ENCODE peak calls at places on chromosome 4, in four cellular contexts. G, M, Q and K are unnamed samples.

GRCh38 chr4:77052352-77052751 is 23.4 kb downstream of the CCNI start:
- DNase-seq in G (no peak), M (peak), Q (no peak), K (peak)

GRCh38 chr4:159383569-159383934 is 280.7 kb downstream of the RAPGEF2 start:
- DNase-seq in G (no peak), M (no peak), Q (no peak), K (no peak)

GRCh38 chr4:174631901-174632758 is 109.8 kb upstream of the HPGD start:
- DNase-seq in G (peak), M (no peak), Q (no peak), K (no peak)

GRCh38 chr4:95193391-95194224 is 355.2 kb downstream of the UNC5C start:
- DNase-seq in G (no peak), M (no peak), Q (no peak), K (no peak)

GRCh38 chr4:6753103-6753560 is 29.4 kb upstream of the KIAA0232 start:
- DNase-seq in G (no peak), M (no peak), Q (no peak), K (peak)

GRCh38 chr4:137430171-137430570 is 102.1 kb downstream of the PCDH18 start:
- DNase-seq in G (no peak), M (no peak), Q (no peak), K (no peak)

GRCh38 chr4:147334478-147334877 is 146.4 kb upstream of the EDNRA start:
- DNase-seq in G (no peak), M (no peak), Q (no peak), K (no peak)

GRCh38 chr4:7817877-7818675 is 121.6 kb downstream of the AFAP1 start:
- DNase-seq in G (no peak), M (no peak), Q (no peak), K (no peak)

GRCh38 chr4:99062120-99062519 is 26.5 kb downstream of the ADH5 start:
- DNase-seq in G (no peak), M (no peak), Q (no peak), K (no peak)

GRCh38 chr4:13322681-13323101 is 161.4 kb downstream of the RAB28 start:
- DNase-seq in G (peak), M (no peak), Q (no peak), K (no peak)

GRCh38 chr4:168604496-168605373 is 107.9 kb downstream of the PALLD start:
- DNase-seq in G (no peak), M (no peak), Q (no peak), K (no peak)

GRCh38 chr4:121278811-121279368 is 101.9 kb downstream of the QRFPR start:
- DNase-seq in G (no peak), M (no peak), Q (no peak), K (no peak)

GRCh38 chr4:26088433-26088928 is 174.5 kb downstream of the SMIM20 start:
- DNase-seq in G (peak), M (no peak), Q (no peak), K (no peak)

GRCh38 chr4:174764105-174764729 is 64.8 kb downstream of the GLRA3 start:
- DNase-seq in G (peak), M (no peak), Q (no peak), K (no peak)

GRCh38 chr4:113958766-113959540 is 20.5 kb downstream of the ARSJ start:
- DNase-seq in G (peak), M (no peak), Q (peak), K (no peak)

GRCh38 chr4:136634121-136634520 is 898.2 kb downstream of the PCDH18 start:
- DNase-seq in G (no peak), M (no peak), Q (no peak), K (no peak)

GRCh38 chr4:149993030-149993429 is 85.2 kb upstream of the DCLK2 start:
- DNase-seq in G (no peak), M (no peak), Q (no peak), K (no peak)

GRCh38 chr4:99536148-99536728 is 25.4 kb downstream of the C4orf17 start:
- DNase-seq in G (no peak), M (no peak), Q (no peak), K (no peak)

GRCh38 chr4:174137698-174138097 is 145.8 kb downstream of the FBXO8 start:
- DNase-seq in G (no peak), M (no peak), Q (no peak), K (no peak)